ENCODE peak calls at places on chromosomes 5 and 9, in ten cellular contexts. One of them, this sample, is unnamed.

GRCh38 chr5:54390015-54390414 is 65.5 kb upstream of the HSPB3 start:
- DNase-seq in epithelial cell of esophagus: peak
- DNase-seq in AG10803: peak
- DNase-seq in IMR-90: peak
- DNase-seq in CD8-positive, alpha-beta T cell: no peak
- DNase-seq in astrocyte of the spinal cord: peak
- DNase-seq in lower lobe of right lung: no peak
- DNase-seq in AG04449: peak
- DNase-seq in PC-3: peak
- DNase-seq in A549: peak
- DNase-seq in this sample: no peak

GRCh38 chr5:21263361-21263760 is 1275.4 kb upstream of the CDH18 start:
- DNase-seq in epithelial cell of esophagus: no peak
- DNase-seq in AG10803: no peak
- DNase-seq in IMR-90: no peak
- DNase-seq in CD8-positive, alpha-beta T cell: no peak
- DNase-seq in astrocyte of the spinal cord: peak
- DNase-seq in lower lobe of right lung: no peak
- DNase-seq in AG04449: no peak
- DNase-seq in PC-3: peak
- DNase-seq in A549: no peak
- DNase-seq in this sample: no peak

GRCh38 chr5:95892784-95893354 is 68.8 kb downstream of the ELL2 start:
- DNase-seq in epithelial cell of esophagus: no peak
- DNase-seq in AG10803: peak
- DNase-seq in IMR-90: no peak
- DNase-seq in CD8-positive, alpha-beta T cell: peak
- DNase-seq in astrocyte of the spinal cord: peak
- DNase-seq in lower lobe of right lung: no peak
- DNase-seq in AG04449: no peak
- DNase-seq in PC-3: peak
- DNase-seq in A549: peak
- DNase-seq in this sample: peak

GRCh38 chr9:12094051-12094450 is 599.1 kb upstream of the TYRP1 start:
- DNase-seq in epithelial cell of esophagus: peak
- DNase-seq in AG10803: no peak
- DNase-seq in IMR-90: no peak
- DNase-seq in CD8-positive, alpha-beta T cell: no peak
- DNase-seq in astrocyte of the spinal cord: no peak
- DNase-seq in lower lobe of right lung: no peak
- DNase-seq in AG04449: no peak
- DNase-seq in PC-3: peak
- DNase-seq in A549: no peak
- DNase-seq in this sample: no peak

GRCh38 chr5:56159521-56159947 is 73.6 kb downstream of the ANKRD55 start:
- DNase-seq in epithelial cell of esophagus: peak
- DNase-seq in AG10803: peak
- DNase-seq in IMR-90: no peak
- DNase-seq in CD8-positive, alpha-beta T cell: no peak
- DNase-seq in astrocyte of the spinal cord: no peak
- DNase-seq in lower lobe of right lung: no peak
- DNase-seq in AG04449: no peak
- DNase-seq in PC-3: no peak
- DNase-seq in A549: no peak
- DNase-seq in this sample: no peak

GRCh38 chr5:151577566-151577965 is 13.6 kb downstream of the FAT2 start:
- DNase-seq in epithelial cell of esophagus: no peak
- DNase-seq in AG10803: no peak
- DNase-seq in IMR-90: no peak
- DNase-seq in CD8-positive, alpha-beta T cell: no peak
- DNase-seq in astrocyte of the spinal cord: no peak
- DNase-seq in lower lobe of right lung: no peak
- DNase-seq in AG04449: no peak
- DNase-seq in PC-3: no peak
- DNase-seq in A549: no peak
- DNase-seq in this sample: peak

GRCh38 chr5:53874409-53874808 is 314.0 kb downstream of the NDUFS4 start:
- DNase-seq in epithelial cell of esophagus: peak
- DNase-seq in AG10803: peak
- DNase-seq in IMR-90: no peak
- DNase-seq in CD8-positive, alpha-beta T cell: no peak
- DNase-seq in astrocyte of the spinal cord: no peak
- DNase-seq in lower lobe of right lung: no peak
- DNase-seq in AG04449: no peak
- DNase-seq in PC-3: peak
- DNase-seq in A549: no peak
- DNase-seq in this sample: no peak

GRCh38 chr5:133297293-133297692 is 245.5 kb downstream of the HSPA4 start:
- DNase-seq in epithelial cell of esophagus: no peak
- DNase-seq in AG10803: no peak
- DNase-seq in IMR-90: no peak
- DNase-seq in CD8-positive, alpha-beta T cell: no peak
- DNase-seq in astrocyte of the spinal cord: no peak
- DNase-seq in lower lobe of right lung: no peak
- DNase-seq in AG04449: no peak
- DNase-seq in PC-3: no peak
- DNase-seq in A549: no peak
- DNase-seq in this sample: no peak

GRCh38 chr9:94639045-94639995 is at the start of gene FBP1:
- DNase-seq in epithelial cell of esophagus: no peak
- DNase-seq in AG10803: no peak
- DNase-seq in IMR-90: no peak
- DNase-seq in CD8-positive, alpha-beta T cell: peak
- DNase-seq in astrocyte of the spinal cord: no peak
- DNase-seq in lower lobe of right lung: peak
- DNase-seq in AG04449: no peak
- DNase-seq in PC-3: peak
- DNase-seq in A549: no peak
- DNase-seq in this sample: no peak

GRCh38 chr5:77358566-77359205 is 133.4 kb downstream of the WDR41 start:
- DNase-seq in epithelial cell of esophagus: peak
- DNase-seq in AG10803: peak
- DNase-seq in IMR-90: peak
- DNase-seq in CD8-positive, alpha-beta T cell: no peak
- DNase-seq in astrocyte of the spinal cord: peak
- DNase-seq in lower lobe of right lung: no peak
- DNase-seq in AG04449: peak
- DNase-seq in PC-3: peak
- DNase-seq in A549: no peak
- DNase-seq in this sample: no peak

DNA sequence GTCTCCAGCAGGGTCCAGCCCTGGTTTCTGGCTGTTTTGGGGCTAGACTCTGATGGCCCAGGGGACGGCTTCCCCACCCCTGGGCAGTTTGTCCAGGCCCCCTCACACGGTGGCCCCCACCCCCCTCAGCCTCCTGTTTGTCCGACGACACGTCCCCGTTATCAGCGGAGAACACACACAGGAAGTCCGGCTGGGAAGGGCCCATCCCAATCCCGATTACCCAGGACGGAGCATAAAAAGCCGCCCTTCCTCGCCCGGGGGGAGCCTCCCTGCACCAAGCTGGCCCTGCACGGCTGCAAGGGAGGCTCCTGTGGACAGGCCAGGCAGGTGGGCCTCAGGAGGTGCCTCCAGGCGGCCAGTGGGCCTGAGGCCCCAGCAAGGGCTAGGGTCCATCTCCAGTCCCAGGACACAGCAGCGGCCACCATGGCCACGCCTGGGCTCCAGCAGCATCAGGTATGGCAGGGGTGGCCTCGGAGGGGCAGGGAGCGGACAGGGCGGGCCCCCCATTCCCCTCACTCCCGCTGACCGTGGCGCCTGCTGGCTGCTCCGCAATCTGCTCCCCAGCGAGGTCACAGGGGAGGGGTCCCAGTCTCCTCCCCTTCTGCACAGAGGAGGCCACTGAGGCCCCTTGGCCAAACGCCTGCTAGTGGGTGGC is at the start of gene EGFL7:
- DNase-seq in epithelial cell of esophagus: no peak
- DNase-seq in AG10803: no peak
- DNase-seq in IMR-90: no peak
- DNase-seq in CD8-positive, alpha-beta T cell: no peak
- DNase-seq in astrocyte of the spinal cord: no peak
- DNase-seq in lower lobe of right lung: peak
- DNase-seq in AG04449: no peak
- DNase-seq in PC-3: no peak
- DNase-seq in A549: no peak
- DNase-seq in this sample: no peak
- H3K4me3 ChIP-seq in epithelial cell of esophagus: no peak
- H3K4me3 ChIP-seq in AG10803: no peak
- H3K4me3 ChIP-seq in IMR-90: no peak
- H3K4me3 ChIP-seq in CD8-positive, alpha-beta T cell: no peak
- H3K4me3 ChIP-seq in astrocyte of the spinal cord: no peak
- H3K4me3 ChIP-seq in lower lobe of right lung: peak
- H3K4me3 ChIP-seq in AG04449: no peak
- H3K4me3 ChIP-seq in PC-3: no peak
- H3K4me3 ChIP-seq in A549: no peak
- H3K4me3 ChIP-seq in this sample: no peak

GRCh38 chr5:36713541-36713940 is 107.1 kb downstream of the SLC1A3 start:
- DNase-seq in epithelial cell of esophagus: no peak
- DNase-seq in AG10803: no peak
- DNase-seq in IMR-90: no peak
- DNase-seq in CD8-positive, alpha-beta T cell: no peak
- DNase-seq in astrocyte of the spinal cord: no peak
- DNase-seq in lower lobe of right lung: no peak
- DNase-seq in AG04449: no peak
- DNase-seq in PC-3: no peak
- DNase-seq in A549: no peak
- DNase-seq in this sample: no peak

GRCh38 chr5:36705055-36705454 is 98.6 kb downstream of the SLC1A3 start:
- DNase-seq in epithelial cell of esophagus: no peak
- DNase-seq in AG10803: no peak
- DNase-seq in IMR-90: no peak
- DNase-seq in CD8-positive, alpha-beta T cell: no peak
- DNase-seq in astrocyte of the spinal cord: no peak
- DNase-seq in lower lobe of right lung: no peak
- DNase-seq in AG04449: no peak
- DNase-seq in PC-3: no peak
- DNase-seq in A549: no peak
- DNase-seq in this sample: no peak

GRCh38 chr5:36708996-36709395 is 102.6 kb downstream of the SLC1A3 start:
- DNase-seq in epithelial cell of esophagus: no peak
- DNase-seq in AG10803: no peak
- DNase-seq in IMR-90: no peak
- DNase-seq in CD8-positive, alpha-beta T cell: no peak
- DNase-seq in astrocyte of the spinal cord: no peak
- DNase-seq in lower lobe of right lung: no peak
- DNase-seq in AG04449: no peak
- DNase-seq in PC-3: no peak
- DNase-seq in A549: no peak
- DNase-seq in this sample: no peak

GRCh38 chr5:36712719-36713118 is 106.3 kb downstream of the SLC1A3 start:
- DNase-seq in epithelial cell of esophagus: peak
- DNase-seq in AG10803: no peak
- DNase-seq in IMR-90: no peak
- DNase-seq in CD8-positive, alpha-beta T cell: no peak
- DNase-seq in astrocyte of the spinal cord: no peak
- DNase-seq in lower lobe of right lung: no peak
- DNase-seq in AG04449: no peak
- DNase-seq in PC-3: no peak
- DNase-seq in A549: no peak
- DNase-seq in this sample: no peak

DNA sequence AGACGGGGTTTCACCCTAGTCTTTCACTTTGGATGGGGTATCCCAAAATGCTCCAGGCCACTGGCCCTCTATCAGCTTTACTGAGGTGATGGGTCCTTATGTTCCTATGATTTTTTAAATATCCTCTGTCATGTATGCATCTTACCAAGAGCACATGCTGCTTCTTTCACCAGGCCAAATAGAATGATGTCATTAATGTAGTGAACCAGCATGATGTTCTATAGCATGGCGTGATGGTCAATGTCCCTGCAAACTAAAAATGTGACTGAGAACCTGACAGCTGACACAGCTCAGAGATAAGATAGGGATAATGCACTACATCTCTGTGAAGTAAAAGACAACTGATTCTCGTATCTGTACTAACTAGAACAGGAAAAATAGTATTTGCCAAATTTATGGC is 103.6 kb downstream of the SLC1A3 start:
- DNase-seq in epithelial cell of esophagus: no peak
- DNase-seq in AG10803: no peak
- DNase-seq in IMR-90: no peak
- DNase-seq in CD8-positive, alpha-beta T cell: no peak
- DNase-seq in astrocyte of the spinal cord: no peak
- DNase-seq in lower lobe of right lung: no peak
- DNase-seq in AG04449: no peak
- DNase-seq in PC-3: no peak
- DNase-seq in A549: no peak
- DNase-seq in this sample: no peak
- H3K4me3 ChIP-seq in epithelial cell of esophagus: no peak
- H3K4me3 ChIP-seq in AG10803: no peak
- H3K4me3 ChIP-seq in IMR-90: no peak
- H3K4me3 ChIP-seq in CD8-positive, alpha-beta T cell: no peak
- H3K4me3 ChIP-seq in astrocyte of the spinal cord: no peak
- H3K4me3 ChIP-seq in lower lobe of right lung: no peak
- H3K4me3 ChIP-seq in AG04449: no peak
- H3K4me3 ChIP-seq in PC-3: no peak
- H3K4me3 ChIP-seq in A549: no peak
- H3K4me3 ChIP-seq in this sample: no peak

GRCh38 chr9:108056805-108057386 is 567.3 kb upstream of the KLF4 start:
- DNase-seq in epithelial cell of esophagus: peak
- DNase-seq in AG10803: peak
- DNase-seq in IMR-90: peak
- DNase-seq in CD8-positive, alpha-beta T cell: no peak
- DNase-seq in astrocyte of the spinal cord: peak
- DNase-seq in lower lobe of right lung: no peak
- DNase-seq in AG04449: no peak
- DNase-seq in PC-3: peak
- DNase-seq in A549: peak
- DNase-seq in this sample: no peak
- H3K4me3 ChIP-seq in epithelial cell of esophagus: no peak
- H3K4me3 ChIP-seq in AG10803: no peak
- H3K4me3 ChIP-seq in IMR-90: no peak
- H3K4me3 ChIP-seq in CD8-positive, alpha-beta T cell: no peak
- H3K4me3 ChIP-seq in astrocyte of the spinal cord: no peak
- H3K4me3 ChIP-seq in lower lobe of right lung: no peak
- H3K4me3 ChIP-seq in AG04449: no peak
- H3K4me3 ChIP-seq in PC-3: peak
- H3K4me3 ChIP-seq in A549: peak
- H3K4me3 ChIP-seq in this sample: no peak

DNA sequence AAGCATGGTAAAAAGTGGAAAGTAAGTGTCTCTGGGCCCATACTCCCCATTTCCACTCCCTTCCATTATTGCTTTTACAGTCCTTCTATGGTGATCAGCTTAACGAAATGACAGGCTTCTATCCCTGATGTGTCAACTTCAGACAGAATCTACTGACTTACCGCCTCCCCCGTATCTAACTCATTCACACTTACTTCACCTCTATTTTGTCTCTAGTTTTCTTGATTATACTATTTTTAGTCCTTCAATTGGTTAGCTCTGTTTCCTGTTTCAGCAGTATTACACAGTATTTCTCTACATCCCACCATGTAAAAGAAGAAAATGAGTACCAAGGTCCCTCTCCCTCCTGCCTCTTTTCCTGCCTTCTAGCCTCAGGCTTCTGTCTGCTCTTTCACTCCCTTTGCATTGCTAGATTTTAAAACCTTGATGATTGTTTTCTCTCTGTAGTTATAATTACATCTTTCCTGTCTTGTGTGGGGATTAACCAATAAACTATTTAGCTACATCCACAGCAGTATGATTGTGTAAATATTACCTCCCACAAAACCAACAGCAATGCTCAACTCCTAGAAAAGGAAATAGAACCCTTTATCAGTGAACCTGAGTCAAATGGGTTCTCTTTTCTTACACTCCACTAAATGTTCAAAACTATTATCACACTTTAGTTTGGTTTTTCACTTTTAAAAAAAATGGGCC is 53.4 kb downstream of the GNAQ start:
- DNase-seq in epithelial cell of esophagus: no peak
- DNase-seq in AG10803: no peak
- DNase-seq in IMR-90: no peak
- DNase-seq in CD8-positive, alpha-beta T cell: no peak
- DNase-seq in astrocyte of the spinal cord: no peak
- DNase-seq in lower lobe of right lung: no peak
- DNase-seq in AG04449: no peak
- DNase-seq in PC-3: no peak
- DNase-seq in A549: no peak
- DNase-seq in this sample: peak
- H3K4me3 ChIP-seq in epithelial cell of esophagus: no peak
- H3K4me3 ChIP-seq in AG10803: no peak
- H3K4me3 ChIP-seq in IMR-90: no peak
- H3K4me3 ChIP-seq in CD8-positive, alpha-beta T cell: no peak
- H3K4me3 ChIP-seq in astrocyte of the spinal cord: no peak
- H3K4me3 ChIP-seq in lower lobe of right lung: no peak
- H3K4me3 ChIP-seq in AG04449: no peak
- H3K4me3 ChIP-seq in PC-3: no peak
- H3K4me3 ChIP-seq in A549: no peak
- H3K4me3 ChIP-seq in this sample: no peak